ENCODE peak calls at places on chromosomes 7 and 10, in nine cellular contexts. W is IMR-90; D is CD8-positive, alpha-beta memory T cell; X is A673; B is sigmoid colon; N is hepatocyte; Z is heart right ventricle; P is CD8-positive, alpha-beta T cell; Q is cardiac muscle cell. T is an unnamed sample.
A peak's percentile ranks its signal among the peaks of the same experiment; 100 is the strongest.

GRCh38 chr10:83373659-83374058 is 765.6 kb upstream of the GHITM start:
- DNase-seq in W (no peak), D (no peak), X (peak; percentile 15), B (no peak), N (peak; percentile 26), Z (no peak), P (no peak), Q (peak; percentile 66), T (peak; percentile 16)

GRCh38 chr7:64999165-65000004 is 7.1 kb downstream of the ERV3-1 start:
- DNase-seq in W (peak; percentile 53), D (no peak), X (peak; percentile 53), B (no peak), N (peak; percentile 30), Z (no peak), P (no peak), Q (peak; percentile 96), T (no peak)

GRCh38 chr10:114538544-114538906 is 119.5 kb downstream of the ABLIM1 start:
- DNase-seq in W (no peak), D (peak; percentile 69), X (no peak), B (no peak), N (no peak), Z (no peak), P (peak; percentile 68), Q (no peak), T (peak; percentile 51)

GRCh38 chr10:69375307-69376151 is 41.2 kb downstream of the TACR2 start:
- DNase-seq in W (no peak), D (no peak), X (peak; percentile 21), B (peak; percentile 82), N (no peak), Z (peak; percentile 51), P (no peak), Q (peak; percentile 78), T (peak; percentile 98)

GRCh38 chr10:74967850-74968620 is 141.6 kb downstream of the KAT6B start:
- DNase-seq in W (no peak), D (peak; percentile 53), X (peak; percentile 89), B (no peak), N (peak; percentile 28), Z (no peak), P (no peak), Q (no peak), T (no peak)

GRCh38 chr10:102157224-102157623 is 5.0 kb downstream of the NOLC1 start:
- DNase-seq in W (no peak), D (no peak), X (no peak), B (no peak), N (no peak), Z (no peak), P (no peak), Q (no peak), T (no peak)

GRCh38 chr10:34739915-34740314 is 75.2 kb downstream of the PARD3 start:
- DNase-seq in W (peak; percentile 91), D (no peak), X (peak; percentile 90), B (peak; percentile 89), N (peak; percentile 71), Z (peak; percentile 51), P (no peak), Q (peak; percentile 95), T (peak; percentile 88)

GRCh38 chr10:70523044-70523443 is 44.5 kb downstream of the PALD1 start:
- DNase-seq in W (no peak), D (no peak), X (no peak), B (no peak), N (no peak), Z (no peak), P (no peak), Q (no peak), T (no peak)

GRCh38 chr7:142793156-142793555 is 22.4 kb downstream of the PRSS2 start:
- DNase-seq in W (no peak), D (no peak), X (no peak), B (no peak), N (no peak), Z (no peak), P (no peak), Q (no peak), T (no peak)

GRCh38 chr7:142791502-142791901 is 20.7 kb downstream of the PRSS2 start:
- DNase-seq in W (no peak), D (peak; percentile 7), X (no peak), B (no peak), N (no peak), Z (no peak), P (no peak), Q (no peak), T (no peak)

GRCh38 chr7:142790565-142790964 is 19.8 kb downstream of the PRSS2 start:
- DNase-seq in W (no peak), D (no peak), X (no peak), B (no peak), N (no peak), Z (no peak), P (no peak), Q (no peak), T (no peak)

GRCh38 chr7:142792593-142792992 is 21.8 kb downstream of the PRSS2 start:
- DNase-seq in W (no peak), D (no peak), X (no peak), B (no peak), N (no peak), Z (no peak), P (no peak), Q (no peak), T (no peak)

DNA sequence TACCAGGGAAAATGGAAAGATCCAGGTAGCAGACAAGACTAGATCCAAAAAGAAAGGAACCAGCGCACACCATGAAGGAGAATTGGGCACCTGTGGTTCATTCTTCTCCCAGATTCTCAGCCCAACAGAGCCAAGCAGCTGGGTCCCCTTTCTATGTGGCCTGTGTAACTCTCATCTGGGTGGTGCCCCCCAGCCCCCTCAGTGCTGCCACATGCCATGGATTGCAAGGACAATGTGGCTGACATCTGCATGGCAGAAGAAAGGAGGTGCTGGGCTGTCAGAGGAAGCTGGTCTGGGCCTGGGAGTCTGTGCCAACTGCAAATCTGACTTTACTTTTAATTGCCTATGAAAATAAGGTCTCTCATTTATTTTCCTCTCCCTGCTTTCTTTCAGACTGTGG is 21.4 kb downstream of the PRSS2 start:
- DNase-seq in W (no peak), D (peak; percentile 8), X (no peak), B (no peak), N (no peak), Z (no peak), P (no peak), Q (no peak), T (no peak)
- H3K27me3 ChIP-seq in W (peaks cover 33% of the 10 kb centered on the region), D (no peaks in the 10 kb centered on the region), X (peaks cover 57% of the 10 kb centered on the region), B (peaks cover 45% of the 10 kb centered on the region), N (peaks cover 43% of the 10 kb centered on the region), Z (peaks cover 44% of the 10 kb centered on the region), P (no peaks in the 10 kb centered on the region), Q (peaks cover 38% of the 10 kb centered on the region), T (peaks cover 20% of the 10 kb centered on the region)

GRCh38 chr7:1569016-1569415 is 816 bp downstream of the PSMG3 start:
- DNase-seq in W (peak; percentile 41), D (no peak), X (peak; percentile 27), B (no peak), N (no peak), Z (no peak), P (peak; percentile 40), Q (peak; percentile 27), T (no peak)
- H3K4me3 ChIP-seq in W (peak overlapping the region; percentile 92), D (peak overlapping the region; percentile 62), X (peak overlapping the region; percentile 97), B (peak overlapping the region; percentile 76), N (no peak overlapping the region), Z (peak overlapping the region; percentile 83), P (peak overlapping the region; percentile 64), Q (peak overlapping the region; percentile 68), T (no peak overlapping the region)

GRCh38 chr10:124449170-124450009 is 445 bp downstream of the NKX1-2 start:
- DNase-seq in W (no peak), D (no peak), X (no peak), B (no peak), N (no peak), Z (no peak), P (no peak), Q (no peak), T (peak; percentile 74)

GRCh38 chr10:124448696-124449169 is 1.1 kb downstream of the NKX1-2 start:
- DNase-seq in W (no peak), D (no peak), X (no peak), B (no peak), N (no peak), Z (no peak), P (no peak), Q (no peak), T (peak; percentile 88)

GRCh38 chr10:124446830-124447740 is 2.8 kb downstream of the NKX1-2 start:
- DNase-seq in W (no peak), D (no peak), X (no peak), B (no peak), N (no peak), Z (no peak), P (no peak), Q (no peak), T (peak; percentile 77)

GRCh38 chr10:124450010-124450782 is at the start of gene NKX1-2:
- DNase-seq in W (no peak), D (no peak), X (peak; percentile 61), B (no peak), N (peak; percentile 46), Z (no peak), P (no peak), Q (no peak), T (peak; percentile 97)

DNA sequence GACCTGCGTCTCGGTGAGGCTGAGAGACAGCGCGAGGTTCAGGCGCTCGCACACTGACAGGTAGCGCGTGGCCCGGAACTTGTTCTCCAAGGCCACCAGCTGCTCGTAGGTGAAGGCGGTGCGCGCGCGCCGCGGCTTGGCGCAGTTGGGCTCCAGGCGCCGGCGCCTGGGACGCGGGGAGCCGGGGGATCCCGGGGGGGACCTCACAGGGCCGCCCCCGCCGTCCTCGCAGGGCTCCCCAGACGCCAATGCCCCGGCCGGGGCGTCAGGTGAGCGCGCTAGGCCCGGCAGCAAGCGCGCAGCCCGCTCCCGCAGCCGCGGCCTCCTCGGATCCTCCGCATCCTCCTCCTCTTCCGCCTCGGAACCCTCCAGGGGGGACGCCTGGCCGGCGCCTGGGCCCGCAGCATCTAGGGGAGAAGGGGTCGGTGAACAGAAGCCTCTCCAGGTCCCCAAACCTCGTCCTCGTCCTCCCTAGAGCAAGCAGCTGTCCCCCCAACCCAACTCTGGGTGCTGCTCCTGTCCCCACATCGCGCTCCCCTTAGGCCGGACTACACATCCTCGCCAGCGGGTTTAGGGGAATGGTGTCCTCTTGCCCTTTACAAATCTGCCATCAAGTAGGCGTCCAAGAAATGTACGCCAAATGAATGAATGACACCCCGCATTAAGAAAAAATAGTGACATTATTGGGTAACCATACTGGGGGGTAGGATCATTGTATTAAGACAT is 1.9 kb downstream of the NKX1-2 start:
- DNase-seq in W (no peak), D (no peak), X (no peak), B (no peak), N (peak; percentile 59), Z (no peak), P (no peak), Q (no peak), T (peak; percentile 81)
- H3K27me3 ChIP-seq in W (peaks cover 78% of the 10 kb centered on the region), D (peaks cover 15% of the 10 kb centered on the region), X (peaks cover 94% of the 10 kb centered on the region), B (peaks cover 100% of the 10 kb centered on the region), N (peaks cover 86% of the 10 kb centered on the region), Z (peaks cover 97% of the 10 kb centered on the region), P (peaks cover 32% of the 10 kb centered on the region), Q (peaks cover 96% of the 10 kb centered on the region), T (peaks cover 57% of the 10 kb centered on the region)

DNA sequence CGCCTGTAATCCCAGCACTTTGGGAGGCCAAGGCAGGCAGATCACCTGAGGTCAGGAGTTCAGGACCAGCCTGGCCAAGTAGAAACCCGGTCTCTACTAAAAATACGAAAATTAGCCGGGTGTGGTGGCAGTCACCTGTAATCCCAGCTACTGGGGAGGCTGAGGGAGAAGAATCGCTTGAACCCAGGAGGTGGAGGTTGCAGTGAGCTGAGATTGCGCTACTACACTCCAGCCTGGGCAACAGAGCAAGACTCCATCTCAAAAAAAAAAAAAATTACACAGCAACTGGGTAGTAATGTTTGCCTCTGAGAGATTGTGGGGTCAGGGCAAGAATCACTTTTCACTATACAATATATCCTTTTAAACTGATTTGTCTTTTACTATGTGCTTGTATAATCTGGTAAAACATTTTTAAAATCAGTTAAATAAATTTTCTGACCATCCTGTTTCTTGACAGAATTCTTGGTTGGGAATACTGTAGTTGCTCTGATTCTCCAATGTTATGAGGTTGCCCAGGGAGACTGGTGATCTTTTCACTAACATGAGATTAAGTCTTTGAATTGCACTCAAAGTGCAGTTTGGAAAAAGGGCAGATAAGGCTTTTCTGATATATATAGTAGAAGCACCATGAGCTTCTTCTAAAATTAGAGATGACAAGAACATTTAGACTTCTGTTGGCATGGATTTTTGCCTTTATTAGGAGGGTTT is 1.5 kb downstream of the ENTPD7 start:
- DNase-seq in W (peak; percentile 14), D (no peak), X (peak; percentile 15), B (no peak), N (no peak), Z (no peak), P (no peak), Q (peak; percentile 41), T (no peak)
- H3K4me3 ChIP-seq in W (no peak overlapping the region), D (no peak overlapping the region), X (no peak overlapping the region), B (no peak overlapping the region), N (no peak overlapping the region), Z (no peak overlapping the region), P (no peak overlapping the region), Q (no peak overlapping the region), T (no peak overlapping the region)

T was measured in H7.